ENCODE peak calls at places on chromosomes 12 and 14, in four cellular contexts. M is amniotic stem cell; S is RKO; C is naive thymus-derived CD8-positive, alpha-beta T cell. A is an unnamed sample.

GRCh38 chr14:64465856-64466554 is 706 bp downstream of the AKAP5 start:
- DNase-seq in S (peak), M (peak), C (no peak), A (no peak)

GRCh38 chr14:20997564-20997963 is 1.5 kb upstream of the SLC39A2 start:
- DNase-seq in S (no peak), M (no peak), C (no peak), A (no peak)

GRCh38 chr12:15688202-15688736 is 100.9 kb downstream of the EPS8 start:
- DNase-seq in M (no peak), S (no peak), C (no peak), A (no peak)

GRCh38 chr14:20697273-20698017 is 8.9 kb downstream of the ANG start:
- DNase-seq in M (peak), C (peak), S (peak), A (no peak)

GRCh38 chr14:93137864-93138263 is 22.1 kb upstream of the ITPK1 start:
- DNase-seq in M (no peak), S (peak), C (no peak), A (no peak)

GRCh38 chr14:63992858-63993257 is 140.1 kb downstream of the SYNE2 start:
- DNase-seq in C (no peak), M (no peak), S (no peak), A (no peak)

GRCh38 chr14:105210266-105211025 is 29.3 kb upstream of the NUDT14 start:
- DNase-seq in C (no peak), S (no peak), M (no peak), A (no peak)

GRCh38 chr12:16573652-16574077 is 32.3 kb downstream of the LMO3 start:
- DNase-seq in M (no peak), S (no peak), C (no peak), A (no peak)

GRCh38 chr12:131511391-131511802 is 199.5 kb upstream of the SFSWAP start:
- DNase-seq in M (no peak), C (no peak), S (peak), A (no peak)

GRCh38 chr12:10501031-10501430 is 4.7 kb upstream of the EIF2S3B start:
- DNase-seq in C (no peak), S (peak), M (no peak), A (no peak)

GRCh38 chr12:117686911-117687377 is 281.8 kb downstream of the KSR2 start:
- DNase-seq in S (peak), M (no peak), C (no peak), A (no peak)

GRCh38 chr14:22070119-22070982 is 396.7 kb upstream of the OR4E1 start:
- DNase-seq in S (no peak), C (peak), M (no peak), A (no peak)

GRCh38 chr12:53983580-53984572 is 1.1 kb upstream of the HOXC10 start:
- DNase-seq in S (no peak), M (no peak), C (no peak), A (no peak)

GRCh38 chr14:95523051-95523817 is 6.8 kb upstream of the SYNE3 start:
- DNase-seq in S (no peak), C (no peak), M (no peak), A (no peak)

GRCh38 chr14:29928342-29928640 is 644 bp upstream of the PRKD1 start:
- DNase-seq in M (no peak), C (no peak), S (no peak), A (no peak)

GRCh38 chr12:101485015-101485414 is 9.9 kb downstream of the SPIC start:
- DNase-seq in C (no peak), S (no peak), M (no peak), A (no peak)

GRCh38 chr12:120361506-120362208 is 7.3 kb downstream of the MSI1 start:
- DNase-seq in C (peak), M (no peak), S (no peak), A (no peak)

GRCh38 chr14:69573841-69574265 is 818 bp downstream of the CCDC177 start:
- DNase-seq in M (no peak), S (no peak), C (no peak), A (no peak)

GRCh38 chr14:47442206-47442605 is 233.2 kb downstream of the MDGA2 start:
- DNase-seq in S (peak), C (no peak), M (no peak), A (no peak)

GRCh38 chr14:58571256-58571655 is 66.5 kb upstream of the DACT1 start:
- DNase-seq in C (no peak), S (no peak), M (no peak), A (no peak)

GRCh38 chr12:21774358-21775129 is at the start of gene KCNJ8:
- DNase-seq in C (no peak), S (no peak), M (no peak), A (no peak)

GRCh38 chr12:52892193-52892852 is 12.6 kb downstream of the KRT8 start:
- DNase-seq in S (no peak), C (no peak), M (no peak), A (no peak)

GRCh38 chr14:32697704-32698103 is 241.0 kb upstream of the NPAS3 start:
- DNase-seq in S (no peak), M (no peak), C (no peak), A (no peak)

A was measured in HS-27A.